ENCODE peak calls at places on chromosomes 13 and 19, in nine cellular contexts. Z, G, T, O, L, U, J, W and P are unnamed samples.

GRCh38 chr13:50919291-50919690 is 9.7 kb downstream of the RNASEH2B start:
- DNase-seq in U (no peak), T (no peak), W (no peak), Z (no peak), J (no peak), L (no peak), G (no peak), O (no peak), P (no peak)

GRCh38 chr13:99690426-99691189 is 189.3 kb downstream of the TM9SF2 start:
- DNase-seq in O (peak; percentile 59), J (no peak), U (no peak), T (no peak), W (no peak), L (no peak), G (no peak), Z (no peak), P (no peak)

GRCh38 chr13:41694902-41695301 is 237.6 kb downstream of the RGCC start:
- DNase-seq in Z (no peak), T (peak; percentile 25), G (peak; percentile 7), W (no peak), O (no peak), J (peak; percentile 40), L (no peak), U (peak; percentile 55), P (peak; percentile 9)

GRCh38 chr19:10105241-10106099 is 692 bp upstream of the PPAN start:
- DNase-seq in U (no peak), Z (no peak), T (peak; percentile 22), O (no peak), L (no peak), G (peak; percentile 82), W (peak; percentile 87), J (no peak), P (no peak)

GRCh38 chr13:42140494-42140893 is 92.0 kb downstream of the DGKH start:
- DNase-seq in T (no peak), Z (no peak), L (no peak), J (no peak), W (no peak), O (no peak), G (no peak), U (no peak), P (no peak)

GRCh38 chr13:89382986-89383385 is 1711.8 kb downstream of the SLITRK5 start:
- DNase-seq in G (no peak), U (no peak), Z (no peak), J (no peak), L (no peak), W (no peak), T (no peak), O (no peak), P (no peak)

GRCh38 chr13:107395927-107396757 is 819.2 kb downstream of the LIG4 start:
- DNase-seq in L (no peak), W (no peak), T (no peak), O (no peak), Z (no peak), G (no peak), J (no peak), U (no peak), P (no peak)

GRCh38 chr13:85693889-85694511 is 105.2 kb downstream of the SLITRK6 start:
- DNase-seq in Z (no peak), O (peak; percentile 14), T (no peak), W (peak; percentile 7), G (no peak), J (no peak), L (no peak), U (no peak), P (no peak)

GRCh38 chr13:30659980-30660379 is 42.3 kb downstream of the USPL1 start:
- DNase-seq in Z (no peak), U (no peak), W (no peak), T (no peak), J (no peak), L (no peak), O (peak; percentile 53), G (no peak), P (no peak)

GRCh38 chr13:24328145-24328544 is 18.8 kb downstream of the C1QTNF9 start:
- DNase-seq in L (peak; percentile 60), G (no peak), O (peak; percentile 34), U (no peak), T (no peak), J (no peak), Z (no peak), W (no peak), P (no peak)

GRCh38 chr13:94073006-94073744 is 406.3 kb downstream of the DCT start:
- DNase-seq in T (no peak), J (no peak), W (no peak), U (no peak), O (peak; percentile 14), Z (no peak), G (no peak), L (no peak), P (no peak)

GRCh38 chr19:32404939-32405430 is 585 bp upstream of the DPY19L3 start:
- DNase-seq in J (peak; percentile 36), W (no peak), T (peak; percentile 57), U (no peak), O (no peak), G (no peak), L (no peak), Z (peak; percentile 69), P (no peak)

GRCh38 chr19:15466851-15467733 is 2.7 kb upstream of the RASAL3 start:
- DNase-seq in J (no peak), G (peak; percentile 97), L (no peak), U (no peak), T (peak; percentile 23), Z (no peak), W (no peak), O (no peak), P (no peak)

GRCh38 chr19:58020129-58020528 is 13.7 kb upstream of the ZSCAN1 start:
- DNase-seq in J (no peak), O (no peak), T (no peak), Z (no peak), G (no peak), L (no peak), W (no peak), U (no peak), P (no peak)
- TF ChIP-seq POLR2AphosphoS5 in J (no peak), O (no peak), T (no peak), Z (no peak), G (no peak), L (no peak), W (no peak), U (no peak), P (no peak)

DNA sequence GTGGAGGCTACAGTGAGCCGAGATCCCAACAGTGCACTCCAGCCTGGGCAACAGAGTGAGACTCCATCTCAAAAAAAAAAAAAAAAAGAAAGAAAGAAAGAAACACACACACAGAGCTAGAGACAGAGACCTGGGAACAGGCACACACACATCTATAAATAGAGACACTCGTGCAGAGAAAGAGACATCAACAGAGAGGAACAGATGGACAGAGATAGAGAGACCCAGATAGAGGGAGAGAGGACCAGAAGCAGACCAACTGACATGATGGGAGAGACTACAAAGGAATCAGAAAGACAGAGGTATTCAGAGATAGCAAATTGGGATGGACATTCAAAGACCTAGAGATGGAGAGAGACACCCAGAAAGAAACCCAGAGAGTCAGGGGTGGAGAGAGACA is 2.1 kb upstream of the CA11 start:
- DNase-seq in J (no peak), L (no peak), T (no peak), W (no peak), G (no peak), U (no peak), O (no peak), Z (no peak), P (no peak)
- H3K4me3 ChIP-seq in J (no peak overlapping the region), L (no peak overlapping the region), T (no peak overlapping the region), W (no peak overlapping the region), G (no peak overlapping the region), U (no peak overlapping the region), O (no peak overlapping the region), Z (no peak overlapping the region), P (no peak overlapping the region)

DNA sequence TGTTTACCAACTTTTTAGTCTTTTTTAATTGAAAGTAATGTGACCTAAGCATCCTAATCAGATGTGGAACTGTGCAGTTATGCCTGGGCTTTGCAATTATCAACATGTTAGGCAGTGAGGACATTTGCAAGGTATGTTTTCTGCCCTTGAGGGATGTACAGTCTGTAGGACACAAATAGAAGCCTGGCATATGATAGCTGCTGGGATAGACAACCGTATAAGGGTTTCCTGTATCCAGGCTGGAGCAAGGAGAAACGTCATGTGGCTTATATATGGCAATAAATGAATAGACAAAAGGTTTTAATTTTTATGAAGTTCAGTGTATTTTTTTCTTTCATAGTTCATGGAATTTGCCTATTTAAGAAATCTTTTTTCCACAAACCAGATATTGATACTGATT is 2.0 kb upstream of the VPS36 start:
- DNase-seq in T (no peak), J (no peak), G (no peak), U (no peak), W (no peak), Z (no peak), L (no peak), O (no peak), P (no peak)
- TF ChIP-seq POLR2AphosphoS5 in T (no peak), J (no peak), G (no peak), U (no peak), W (no peak), Z (no peak), L (no peak), O (no peak), P (no peak)

GRCh38 chr19:38921420-38922274 is 8.9 kb downstream of the SARS2 start:
- DNase-seq in W (no peak), L (no peak), T (no peak), U (no peak), Z (no peak), G (no peak), J (no peak), O (no peak), P (peak; percentile 8)
- H3K4me3 ChIP-seq in W (no peak overlapping the region), L (no peak overlapping the region), T (no peak overlapping the region), U (no peak overlapping the region), Z (no peak overlapping the region), G (no peak overlapping the region), J (no peak overlapping the region), O (no peak overlapping the region), P (no peak overlapping the region)